ENCODE peak calls at places on chromosome 7, in five cellular contexts. R is activated T-helper 1 cell treated with anti-CD3 and anti-CD28 coated beads, Interleukin-12 subunit alpha, Interleukin-12 subunit beta, Interleukin-2, Interleukin-4 antibody, amounts not matched to agents 30 ng/mL and 10 ng/mL and 1 ng/mL, durations not matched to agents 14 hours and 24 hours and 36 hours; Q is GM12865; C is mammary epithelial cell; D is NCI-H82. I is an unnamed sample.

GRCh38 chr7:74672343-74672915 is 14.9 kb downstream of the GTF2I start:
- DNase-seq in Q (no peak), R (no peak), D (no peak), C (no peak), I (no peak)

GRCh38 chr7:156920076-156920475 is 27.1 kb upstream of the LMBR1 start:
- DNase-seq in C (no peak), D (no peak), Q (no peak), R (no peak), I (no peak)

GRCh38 chr7:111587715-111588433 is 25.6 kb upstream of the IMMP2L start:
- DNase-seq in R (no peak), Q (peak; percentile 7), D (no peak), C (peak; percentile 3), I (no peak)

GRCh38 chr7:48365010-48365409 is 193.8 kb downstream of the ABCA13 start:
- DNase-seq in Q (no peak), R (no peak), D (no peak), C (peak; percentile 67), I (no peak)

GRCh38 chr7:100745184-100745583 is 11.8 kb downstream of the ZAN start:
- DNase-seq in Q (peak; percentile 85), C (peak; percentile 17), R (peak; percentile 19), D (peak; percentile 72), I (no peak)

GRCh38 chr7:120985130-120985758 is 3.3 kb upstream of the CPED1 start:
- DNase-seq in R (no peak), D (no peak), C (no peak), Q (no peak), I (no peak)

GRCh38 chr7:7274782-7275181 is 92.4 kb downstream of the C1GALT1 start:
- DNase-seq in D (no peak), Q (no peak), R (no peak), C (peak; percentile 17), I (no peak)

GRCh38 chr7:137096607-137097006 is 228.2 kb downstream of the CHRM2 start:
- DNase-seq in R (no peak), C (no peak), D (no peak), Q (no peak), I (no peak)

GRCh38 chr7:6403907-6404306 is 43.8 kb downstream of the DAGLB start:
- DNase-seq in D (no peak), Q (no peak), C (peak; percentile 82), R (no peak), I (no peak)